ENCODE peak calls at places on chromosome 4, in four cellular contexts. O is fibroblast of mammary gland; U is stimulated activated effector memory CD8-positive, alpha-beta T cell treated with anti-CD3 and anti-CD28 coated beads, Interleukin-12 subunit alpha, Interleukin-12 subunit beta, amount 100 ng/mL, for 72 hours; V is NCI-H345. M is an unnamed sample.

GRCh38 chr4:6201580-6202091 is 1.3 kb upstream of the JAKMIP1 start:
- DNase-seq in O (no peak), U (peak; percentile 80), V (no peak), M (no peak)

GRCh38 chr4:96035727-96036126 is 195.8 kb downstream of the PDHA2 start:
- DNase-seq in O (peak; percentile 19), U (no peak), V (no peak), M (no peak)

GRCh38 chr4:6092971-6093370 is 74.7 kb upstream of the C4orf50 start:
- DNase-seq in O (no peak), U (no peak), V (no peak), M (no peak)

GRCh38 chr4:81452452-81453011 is 19.2 kb downstream of the RASGEF1B start:
- DNase-seq in O (no peak), U (no peak), V (no peak), M (peak; percentile 13)

GRCh38 chr4:152197211-152197610 is 338.7 kb downstream of the FBXW7 start:
- DNase-seq in O (no peak), U (no peak), V (no peak), M (peak; percentile 25)

GRCh38 chr4:6763330-6763851 is 19.1 kb upstream of the KIAA0232 start:
- DNase-seq in O (no peak), U (no peak), V (no peak), M (no peak)

GRCh38 chr4:176778491-176778890 is 14.2 kb downstream of the VEGFC start:
- DNase-seq in O (peak; percentile 84), U (no peak), V (no peak), M (peak; percentile 73)

GRCh38 chr4:3437998-3438846 is 3.5 kb upstream of the HGFAC start:
- DNase-seq in O (no peak), U (no peak), V (no peak), M (no peak)

GRCh38 chr4:8323947-8324555 is 54.5 kb downstream of the HTRA3 start:
- DNase-seq in O (no peak), U (no peak), V (no peak), M (no peak)

GRCh38 chr4:98909646-98910045 is 19.3 kb downstream of the EIF4E start:
- DNase-seq in O (no peak), U (no peak), V (no peak), M (no peak)

GRCh38 chr4:15913631-15913970 is 24.9 kb downstream of the FGFBP1 start:
- DNase-seq in O (peak; percentile 90), U (no peak), V (no peak), M (peak; percentile 94)

M was measured in astrocyte of the hippocampus.